ENCODE peak calls at places on chromosomes 6 and 20, in nine cellular contexts. N is Panc1, V is AG04450, R is Kasumi-1, P is mucosa of descending colon, T is AG10803, Y is kidney epithelial cell, A is NCI-H1694, S is posterior cingulate gyrus. W is an unnamed sample.

GRCh38 chr6:15907914-15908518 is 220.9 kb upstream of the MYLIP start:
- DNase-seq in N (no peak), T (no peak), S (no peak), P (peak), R (no peak), A (no peak), Y (no peak), V (no peak), W (no peak)

GRCh38 chr6:41093729-41094128 is 21.0 kb downstream of the NFYA start:
- DNase-seq in R (no peak), V (no peak), Y (no peak), S (no peak), A (no peak), P (no peak), N (no peak), T (no peak), W (no peak)

GRCh38 chr6:108565893-108566292 is 5.2 kb downstream of the FOXO3 start:
- DNase-seq in T (peak), A (no peak), P (peak), S (no peak), V (no peak), N (no peak), R (peak), Y (no peak), W (no peak)

GRCh38 chr6:90502866-90503407 is 83.9 kb downstream of the MAP3K7 start:
- DNase-seq in S (no peak), R (no peak), A (no peak), P (no peak), T (no peak), Y (no peak), V (no peak), N (no peak), W (no peak)

GRCh38 chr6:29827579-29828470 is at the start of gene HLA-G:
- DNase-seq in N (no peak), Y (no peak), T (no peak), R (no peak), P (no peak), A (no peak), V (no peak), S (no peak), W (no peak)

GRCh38 chr20:347640-348484 is 951 bp downstream of the NRSN2 start:
- DNase-seq in N (no peak), T (peak), A (peak), R (peak), S (peak), V (peak), Y (no peak), P (peak), W (peak)

GRCh38 chr6:22690446-22690845 is 121.1 kb downstream of the HDGFL1 start:
- DNase-seq in N (no peak), R (no peak), T (no peak), Y (no peak), S (no peak), V (no peak), P (no peak), A (no peak), W (no peak)

GRCh38 chr6:134589512-134589911 is 271.6 kb upstream of the SGK1 start:
- DNase-seq in A (no peak), T (peak), V (peak), Y (peak), N (peak), P (no peak), S (no peak), R (no peak), W (no peak)

GRCh38 chr20:36575066-36575743 is 1.8 kb downstream of the TGIF2 start:
- DNase-seq in V (no peak), T (peak), P (peak), S (peak), R (peak), A (peak), N (no peak), Y (no peak), W (no peak)

GRCh38 chr6:41713650-41714291 is 21.6 kb downstream of the TFEB start:
- DNase-seq in A (no peak), S (no peak), R (no peak), V (no peak), Y (no peak), P (no peak), T (no peak), N (no peak), W (no peak)

GRCh38 chr6:120805267-120805666 is 529.0 kb downstream of the TBC1D32 start:
- DNase-seq in P (no peak), V (no peak), R (no peak), Y (peak), A (no peak), N (no peak), T (no peak), S (no peak), W (no peak)

GRCh38 chr6:15266423-15266996 is 20.6 kb downstream of the JARID2 start:
- DNase-seq in S (no peak), R (peak), Y (no peak), N (no peak), A (no peak), T (no peak), P (peak), V (no peak), W (no peak)

GRCh38 chr20:57663241-57663640 is 43.0 kb upstream of the ZBP1 start:
- DNase-seq in Y (no peak), R (no peak), A (no peak), T (no peak), N (no peak), V (no peak), P (no peak), S (no peak), W (no peak)

W was measured in WERI-Rb-1.